ENCODE peak calls at places on chromosomes 11 and 22, in nine cellular contexts. V is AG04450; U is thyroid gland; J is brain microvascular endothelial cell; L is cardiac muscle cell; C is RWPE2; B is right atrium auricular region; Y is lower lobe of right lung; D is CD8-positive, alpha-beta T cell. X is an unnamed sample. For H3K27me3, the result is how much of the 10 kb centered on the place peaks cover.

GRCh38 chr22:17172172-17172833 is 13.2 kb upstream of the HDHD5 start:
- DNase-seq in V (no peak), U (peak), J (no peak), L (peak), C (no peak), B (peak), Y (peak), D (no peak), X (no peak)

GRCh38 chr22:37660709-37661045 is 2.2 kb downstream of the PDXP start:
- DNase-seq in V (no peak), U (no peak), J (no peak), L (no peak), C (no peak), B (no peak), Y (no peak), D (no peak), X (no peak)

GRCh38 chr22:46057762-46058420 is 80.9 kb upstream of the WNT7B start:
- DNase-seq in V (no peak), U (no peak), J (no peak), L (no peak), C (no peak), B (no peak), Y (peak), D (no peak), X (peak)

GRCh38 chr11:58334708-58335107 is 24.2 kb downstream of the OR5B17 start:
- DNase-seq in V (peak), U (no peak), J (peak), L (no peak), C (peak), B (no peak), Y (no peak), D (no peak), X (no peak)

GRCh38 chr22:27952091-27952490 is 33.0 kb upstream of the PITPNB start:
- DNase-seq in V (peak), U (no peak), J (peak), L (no peak), C (no peak), B (no peak), Y (no peak), D (no peak), X (no peak)

GRCh38 chr22:28426346-28427132 is 253.1 kb downstream of the TTC28 start:
- DNase-seq in V (no peak), U (no peak), J (no peak), L (no peak), C (no peak), B (no peak), Y (no peak), D (no peak), X (no peak)

GRCh38 chr11:28822596-28822995 is 714.4 kb downstream of the METTL15 start:
- DNase-seq in V (no peak), U (no peak), J (no peak), L (no peak), C (no peak), B (no peak), Y (no peak), D (no peak), X (no peak)

GRCh38 chr22:29994941-29995340 is 85.3 kb upstream of the HORMAD2 start:
- DNase-seq in V (no peak), U (no peak), J (peak), L (no peak), C (no peak), B (no peak), Y (no peak), D (no peak), X (no peak)

GRCh38 chr22:43398246-43398645 is 13.6 kb upstream of the MPPED1 start:
- DNase-seq in V (no peak), U (no peak), J (no peak), L (no peak), C (no peak), B (no peak), Y (no peak), D (no peak), X (no peak)

GRCh38 chr11:68159665-68160064 is 38.5 kb upstream of the CHKA start:
- DNase-seq in V (no peak), U (peak), J (no peak), L (no peak), C (no peak), B (no peak), Y (no peak), D (no peak), X (no peak)

GRCh38 chr22:45537734-45538181 is 35.1 kb downstream of the FBLN1 start:
- DNase-seq in V (peak), U (peak), J (peak), L (no peak), C (peak), B (peak), Y (no peak), D (no peak), X (no peak)

GRCh38 chr22:27420817-27421361 is 380.7 kb downstream of the MN1 start:
- DNase-seq in V (peak), U (peak), J (peak), L (no peak), C (peak), B (peak), Y (peak), D (no peak), X (no peak)

GRCh38 chr11:131038597-131038996 is 122.3 kb upstream of the SNX19 start:
- DNase-seq in V (no peak), U (no peak), J (peak), L (peak), C (no peak), B (no peak), Y (no peak), D (no peak), X (no peak)

GRCh38 chr22:40838486-40838885 is 18.0 kb downstream of the ST13 start:
- DNase-seq in V (no peak), U (peak), J (no peak), L (no peak), C (no peak), B (no peak), Y (no peak), D (no peak), X (no peak)

GRCh38 chr11:112745958-112746357 is 215.3 kb upstream of the NCAM1 start:
- DNase-seq in V (no peak), U (no peak), J (no peak), L (no peak), C (no peak), B (no peak), Y (no peak), D (no peak), X (no peak)

GRCh38 chr11:620935-621814 is 3.6 kb downstream of the CDHR5 start:
- DNase-seq in V (no peak), U (no peak), J (no peak), L (no peak), C (no peak), B (no peak), Y (no peak), D (no peak), X (peak)

GRCh38 chr11:22539851-22540376 is 85.7 kb downstream of the FANCF start:
- DNase-seq in V (no peak), U (no peak), J (peak), L (peak), C (no peak), B (no peak), Y (no peak), D (no peak), X (no peak)

GRCh38 chr11:100757636-100758035 is 70.5 kb downstream of the ARHGAP42 start:
- DNase-seq in V (no peak), U (no peak), J (no peak), L (no peak), C (no peak), B (no peak), Y (no peak), D (no peak), X (no peak)

GRCh38 chr11:124800226-124800929 is at the start of gene MSANTD2:
- DNase-seq in V (peak), U (peak), J (peak), L (peak), C (peak), B (peak), Y (peak), D (peak), X (peak)

GRCh38 chr22:18988958-18989357 is 52.9 kb upstream of the PRODH start:
- DNase-seq in V (no peak), U (no peak), J (no peak), L (no peak), C (no peak), B (no peak), Y (no peak), D (no peak), X (no peak)

GRCh38 chr11:75237050-75237449 is 3.5 kb upstream of the TPBGL start:
- DNase-seq in V (no peak), U (no peak), J (no peak), L (no peak), C (no peak), B (no peak), Y (no peak), D (peak), X (no peak)

GRCh38 chr11:19209617-19210016 is 7.8 kb upstream of the CSRP3 start:
- DNase-seq in V (no peak), U (no peak), J (no peak), L (peak), C (no peak), B (no peak), Y (no peak), D (no peak), X (no peak)

GRCh38 chr22:21829523-21829922 is 37.9 kb downstream of the MAPK1 start:
- DNase-seq in V (no peak), U (no peak), J (no peak), L (no peak), C (no peak), B (no peak), Y (no peak), D (no peak), X (no peak)

GRCh38 chr11:1001682-1002081 is 34.8 kb downstream of the MUC6 start:
- DNase-seq in V (no peak), U (no peak), J (no peak), L (no peak), C (no peak), B (no peak), Y (no peak), D (no peak), X (no peak)

GRCh38 chr11:45621541-45621940 is 43.9 kb downstream of the CHST1 start:
- DNase-seq in V (no peak), U (no peak), J (no peak), L (no peak), C (no peak), B (no peak), Y (no peak), D (no peak), X (no peak)

GRCh38 chr11:94398101-94398500 is 3.1 kb downstream of the GPR83 start:
- DNase-seq in V (no peak), U (no peak), J (no peak), L (no peak), C (no peak), B (no peak), Y (no peak), D (no peak), X (no peak)

GRCh38 chr11:35270342-35270741 is 131.4 kb downstream of the CD44 start:
- DNase-seq in V (no peak), U (no peak), J (no peak), L (no peak), C (no peak), B (no peak), Y (no peak), D (no peak), X (no peak)

GRCh38 chr22:23227380-23227779 is 47.1 kb downstream of the BCR start:
- DNase-seq in V (no peak), U (no peak), J (no peak), L (no peak), C (no peak), B (no peak), Y (peak), D (no peak), X (no peak)

GRCh38 chr22:27776410-27776958 is 25.1 kb downstream of the MN1 start:
- DNase-seq in V (no peak), U (no peak), J (no peak), L (no peak), C (no peak), B (no peak), Y (no peak), D (no peak), X (no peak)

GRCh38 chr11:8810331-8811301 is 100.4 kb upstream of the AKIP1 start:
- DNase-seq in V (peak), U (peak), J (peak), L (peak), C (peak), B (peak), Y (peak), D (no peak), X (peak)

DNA sequence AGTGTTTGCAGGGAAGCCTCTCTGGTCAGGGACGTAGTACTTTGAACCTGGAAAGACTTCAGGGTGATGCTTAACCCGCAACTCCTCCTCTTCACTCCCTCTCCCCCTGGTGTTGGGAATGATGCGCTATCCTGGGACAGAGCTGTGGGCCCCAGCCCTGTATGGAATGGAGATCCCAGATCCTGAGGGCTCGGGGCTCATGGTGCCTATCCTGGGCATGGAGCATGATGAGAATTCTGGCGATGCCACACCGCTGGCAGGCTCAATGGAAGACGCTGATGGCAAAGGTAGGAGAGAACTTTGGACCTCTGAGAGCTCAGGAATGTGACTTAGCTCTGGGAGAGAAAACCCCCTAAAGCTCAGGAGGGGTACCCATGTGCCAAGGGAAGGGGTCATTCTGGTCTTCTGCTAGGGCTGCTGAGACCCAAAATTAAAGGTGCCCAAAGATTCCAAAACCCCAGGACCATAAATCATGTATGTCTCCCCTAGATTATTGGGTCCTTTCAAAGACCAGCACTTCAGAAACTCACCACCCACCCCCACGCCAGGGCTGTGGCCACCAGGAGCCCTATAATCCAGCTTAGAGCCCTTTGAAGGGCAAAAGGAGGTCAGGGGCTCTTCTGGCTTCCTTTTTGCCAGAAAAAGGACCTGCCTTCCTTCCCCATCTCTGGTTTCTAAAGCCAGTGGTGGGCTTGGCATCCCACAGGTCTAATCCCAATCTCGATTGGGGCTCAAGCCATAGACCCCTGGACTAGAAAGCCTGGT is 52.5 kb downstream of the BTG4 start:
- DNase-seq in V (no peak), U (no peak), J (no peak), L (no peak), C (no peak), B (no peak), Y (no peak), D (no peak), X (no peak)
- TF ChIP-seq CTCF in V (peak), U (no peak), J (peak), L (no peak), C (no peak), B (no peak), Y (no peak), D (no peak), X (no peak)

DNA sequence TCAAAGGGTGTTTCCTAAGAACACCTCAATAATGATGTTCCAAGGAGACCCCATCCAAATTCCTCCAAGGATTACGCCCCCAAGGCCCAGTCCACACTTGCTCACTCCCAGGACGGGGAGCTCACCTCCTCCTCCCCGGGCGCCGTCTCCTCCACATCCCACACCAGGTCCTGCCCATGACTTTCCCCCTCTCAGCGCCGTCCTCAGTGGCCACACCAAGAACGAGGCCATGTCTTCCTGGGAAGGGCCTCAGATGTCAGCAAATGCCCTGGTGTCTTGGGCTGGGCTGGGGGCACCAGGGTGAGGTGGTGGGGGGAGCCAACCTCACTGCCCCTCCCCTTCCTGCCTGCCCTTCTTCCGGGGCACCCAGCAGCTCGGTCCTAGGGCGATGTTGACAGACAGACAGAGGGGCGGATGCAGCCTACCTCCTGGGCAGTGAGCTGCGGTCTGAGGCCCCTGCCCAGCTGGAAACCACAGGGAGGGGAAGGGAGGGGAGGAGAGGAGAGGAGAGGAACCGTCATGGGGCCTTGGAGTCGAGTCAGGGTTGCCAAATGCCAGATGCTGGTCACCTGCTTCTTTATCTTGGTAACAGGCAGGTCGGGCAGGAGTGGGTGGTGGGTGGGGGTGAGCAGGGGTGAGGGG is at the start of the genes C11orf21 and TSPAN32:
- DNase-seq in V (no peak), U (no peak), J (no peak), L (peak), C (no peak), B (peak), Y (peak), D (peak), X (no peak)
- H3K4me3 ChIP-seq in V (no peak), U (no peak), J (no peak), L (no peak), C (no peak), B (peak), Y (peak), D (peak), X (peak)

GRCh38 chr11:72247584-72247983 is 3.6 kb upstream of the PHOX2A start:
- DNase-seq in V (no peak), U (no peak), J (no peak), L (no peak), C (no peak), B (no peak), Y (no peak), D (no peak), X (no peak)
- H3K27me3 ChIP-seq in V (half or more), U (under half), J (under half), L (half or more), C (under half), B (under half), Y (half or more), D (under half), X (under half)

GRCh38 chr11:12052676-12053605 is 44.5 kb upstream of the DKK3 start:
- DNase-seq in V (no peak), U (no peak), J (no peak), L (no peak), C (no peak), B (peak), Y (no peak), D (peak), X (no peak)
- TF ChIP-seq CTCF in V (peak), U (no peak), J (peak), L (peak), C (peak), B (no peak), Y (no peak), D (no peak), X (peak)

DNA sequence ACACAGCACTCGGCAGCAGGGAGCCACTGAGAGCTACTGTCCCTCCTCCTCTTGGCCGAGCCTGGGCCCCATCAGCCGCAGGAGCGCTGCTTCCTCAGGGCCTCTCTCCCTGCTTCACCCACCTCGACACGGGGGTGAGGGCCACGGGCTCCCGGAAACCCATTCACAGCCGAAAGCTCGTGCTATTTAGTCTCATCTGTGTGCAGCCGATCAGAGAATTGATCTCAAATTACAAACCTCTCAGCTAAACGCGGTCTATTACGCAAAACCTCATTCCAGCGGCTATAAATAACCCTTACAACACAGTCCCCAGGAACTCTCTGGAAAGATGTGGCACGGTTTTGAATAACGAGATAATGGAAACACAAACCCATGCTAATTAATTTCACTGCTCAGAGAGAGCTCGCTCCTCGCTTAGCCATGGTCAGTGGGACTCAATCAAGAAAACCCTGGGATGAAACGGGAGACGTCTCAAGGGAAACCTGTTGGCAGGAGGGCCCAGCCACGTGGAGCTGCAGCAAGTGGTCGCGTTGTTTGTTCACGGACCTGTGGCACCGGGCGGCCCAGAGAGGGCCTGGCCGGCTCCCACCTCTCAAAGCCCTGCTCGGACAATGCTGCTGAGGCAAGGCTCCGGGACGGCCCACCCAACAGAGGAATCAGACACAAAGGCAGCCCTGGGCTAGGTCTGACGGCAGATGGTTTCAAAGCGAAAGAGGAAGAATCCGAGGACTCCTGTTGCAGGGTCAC is 210.4 kb downstream of the CTTN start:
- DNase-seq in V (no peak), U (peak), J (peak), L (no peak), C (no peak), B (no peak), Y (peak), D (no peak), X (no peak)
- H3K4me3 ChIP-seq in V (no peak), U (no peak), J (no peak), L (no peak), C (no peak), B (no peak), Y (no peak), D (no peak), X (no peak)

GRCh38 chr11:120259241-120259640 is 19.3 kb downstream of the POU2F3 start:
- DNase-seq in V (no peak), U (no peak), J (no peak), L (no peak), C (no peak), B (no peak), Y (no peak), D (no peak), X (no peak)

GRCh38 chr11:120257346-120257745 is 17.4 kb downstream of the POU2F3 start:
- DNase-seq in V (no peak), U (no peak), J (no peak), L (no peak), C (no peak), B (no peak), Y (no peak), D (no peak), X (no peak)

GRCh38 chr11:120258661-120259060 is 18.7 kb downstream of the POU2F3 start:
- DNase-seq in V (no peak), U (no peak), J (no peak), L (no peak), C (no peak), B (no peak), Y (no peak), D (no peak), X (no peak)

GRCh38 chr11:120260616-120261015 is 20.7 kb downstream of the POU2F3 start:
- DNase-seq in V (no peak), U (no peak), J (no peak), L (no peak), C (no peak), B (no peak), Y (no peak), D (no peak), X (no peak)

DNA sequence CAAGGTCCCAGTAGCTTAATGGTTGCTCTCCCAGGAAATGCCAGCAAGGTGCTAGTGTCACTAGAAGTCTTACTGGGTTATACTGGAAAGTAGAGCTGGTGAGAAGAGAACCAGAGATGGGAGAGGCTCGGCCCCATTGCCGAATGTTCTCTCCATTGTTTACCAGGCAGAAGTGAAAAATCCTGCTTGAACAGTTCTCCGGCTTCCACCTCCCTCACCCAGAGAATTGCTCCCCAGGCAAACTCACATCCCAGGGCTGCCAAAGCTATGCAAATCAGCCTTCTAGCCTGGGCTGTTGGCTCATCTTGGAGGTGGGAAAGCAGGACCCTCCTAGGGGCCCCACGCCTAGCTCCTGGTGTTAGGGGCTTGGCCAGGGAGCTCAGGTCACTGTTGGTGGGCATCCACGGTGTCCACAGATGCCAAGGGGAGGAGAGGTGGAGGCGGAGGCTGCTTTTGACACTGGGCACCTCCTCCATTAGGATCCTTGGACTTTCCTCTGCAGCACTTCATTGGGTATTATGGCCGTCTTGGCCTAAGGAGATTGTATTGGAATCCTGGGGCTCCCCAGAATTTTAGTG is 20.1 kb downstream of the POU2F3 start:
- DNase-seq in V (no peak), U (no peak), J (no peak), L (no peak), C (no peak), B (no peak), Y (no peak), D (no peak), X (no peak)
- H3K27me3 ChIP-seq in V (half or more), U (under half), J (under half), L (under half), C (under half), B (under half), Y (under half), D (under half), X (under half)